ENCODE peak calls at places on chromosome 4, in five cellular contexts. One of them, this sample, is unnamed.

GRCh38 chr4:14984452-14984851 is 17.8 kb upstream of the CPEB2 start:
- DNase-seq in A549: no peak
- DNase-seq in HFF-Myc: no peak
- DNase-seq in left ventricle myocardium inferior: no peak
- DNase-seq in heart right ventricle: no peak
- DNase-seq in this sample: no peak

GRCh38 chr4:137819964-137820383 is 287.7 kb upstream of the PCDH18 start:
- DNase-seq in A549: peak
- DNase-seq in HFF-Myc: peak
- DNase-seq in heart right ventricle: no peak
- DNase-seq in left ventricle myocardium inferior: no peak
- DNase-seq in this sample: peak

GRCh38 chr4:86451560-86452322 is 91.9 kb upstream of the MAPK10 start:
- DNase-seq in A549: peak
- DNase-seq in heart right ventricle: no peak
- DNase-seq in HFF-Myc: no peak
- DNase-seq in left ventricle myocardium inferior: no peak
- DNase-seq in this sample: peak

GRCh38 chr4:115969756-115970155 is 856.3 kb upstream of the NDST4 start:
- DNase-seq in left ventricle myocardium inferior: no peak
- DNase-seq in heart right ventricle: no peak
- DNase-seq in HFF-Myc: no peak
- DNase-seq in A549: peak
- DNase-seq in this sample: no peak

GRCh38 chr4:57374866-57375595 is 264.8 kb upstream of the IGFBP7 start:
- DNase-seq in A549: no peak
- DNase-seq in HFF-Myc: no peak
- DNase-seq in left ventricle myocardium inferior: no peak
- DNase-seq in heart right ventricle: no peak
- DNase-seq in this sample: no peak

GRCh38 chr4:96102541-96103018 is 262.7 kb downstream of the PDHA2 start:
- DNase-seq in HFF-Myc: no peak
- DNase-seq in heart right ventricle: no peak
- DNase-seq in left ventricle myocardium inferior: no peak
- DNase-seq in A549: no peak
- DNase-seq in this sample: peak

GRCh38 chr4:124018383-124019317 is 622.1 kb downstream of the SPRY1 start:
- DNase-seq in HFF-Myc: peak
- DNase-seq in heart right ventricle: peak
- DNase-seq in left ventricle myocardium inferior: peak
- DNase-seq in A549: no peak
- DNase-seq in this sample: peak

GRCh38 chr4:2337896-2338295 is 76.0 kb upstream of the MXD4 start:
- DNase-seq in A549: no peak
- DNase-seq in left ventricle myocardium inferior: no peak
- DNase-seq in heart right ventricle: no peak
- DNase-seq in HFF-Myc: no peak
- DNase-seq in this sample: no peak

GRCh38 chr4:174575436-174575835 is 53.1 kb upstream of the HPGD start:
- DNase-seq in left ventricle myocardium inferior: no peak
- DNase-seq in HFF-Myc: no peak
- DNase-seq in heart right ventricle: no peak
- DNase-seq in A549: no peak
- DNase-seq in this sample: no peak

GRCh38 chr4:38071801-38072567 is 111.8 kb downstream of the PTTG2 start:
- DNase-seq in HFF-Myc: no peak
- DNase-seq in heart right ventricle: no peak
- DNase-seq in A549: no peak
- DNase-seq in left ventricle myocardium inferior: no peak
- DNase-seq in this sample: peak

GRCh38 chr4:172850838-172851237 is 317.8 kb upstream of the GALNT7 start:
- DNase-seq in left ventricle myocardium inferior: no peak
- DNase-seq in A549: peak
- DNase-seq in HFF-Myc: peak
- DNase-seq in heart right ventricle: no peak
- DNase-seq in this sample: peak

GRCh38 chr4:94757192-94758140 is at the start of gene BMPR1B:
- DNase-seq in HFF-Myc: no peak
- DNase-seq in heart right ventricle: no peak
- DNase-seq in left ventricle myocardium inferior: no peak
- DNase-seq in A549: peak
- DNase-seq in this sample: peak

GRCh38 chr4:54400802-54401201 is 171.7 kb downstream of the PDGFRA start:
- DNase-seq in HFF-Myc: peak
- DNase-seq in A549: peak
- DNase-seq in heart right ventricle: peak
- DNase-seq in left ventricle myocardium inferior: no peak
- DNase-seq in this sample: peak

GRCh38 chr4:99457676-99458075 is 22.5 kb upstream of the ADH7 start:
- DNase-seq in left ventricle myocardium inferior: no peak
- DNase-seq in A549: no peak
- DNase-seq in HFF-Myc: no peak
- DNase-seq in heart right ventricle: no peak
- DNase-seq in this sample: no peak

GRCh38 chr4:128675083-128675482 is 134.4 kb upstream of the JADE1 start:
- DNase-seq in left ventricle myocardium inferior: no peak
- DNase-seq in A549: no peak
- DNase-seq in HFF-Myc: no peak
- DNase-seq in heart right ventricle: no peak
- DNase-seq in this sample: no peak

GRCh38 chr4:186298034-186298647 is 32.2 kb downstream of the F11 start:
- DNase-seq in HFF-Myc: no peak
- DNase-seq in left ventricle myocardium inferior: no peak
- DNase-seq in A549: no peak
- DNase-seq in heart right ventricle: no peak
- DNase-seq in this sample: no peak

GRCh38 chr4:170769857-170770256 is 680.1 kb upstream of the AADAT start:
- DNase-seq in left ventricle myocardium inferior: no peak
- DNase-seq in HFF-Myc: no peak
- DNase-seq in heart right ventricle: no peak
- DNase-seq in A549: no peak
- DNase-seq in this sample: no peak

GRCh38 chr4:21768349-21769310 is 179.9 kb downstream of the KCNIP4 start:
- DNase-seq in A549: peak
- DNase-seq in left ventricle myocardium inferior: no peak
- DNase-seq in heart right ventricle: peak
- DNase-seq in HFF-Myc: no peak
- DNase-seq in this sample: peak

GRCh38 chr4:143773998-143774898 is 73.8 kb upstream of the FREM3 start:
- DNase-seq in left ventricle myocardium inferior: no peak
- DNase-seq in HFF-Myc: peak
- DNase-seq in heart right ventricle: peak
- DNase-seq in A549: peak
- DNase-seq in this sample: peak

GRCh38 chr4:150082241-150082640 is 4.0 kb downstream of the DCLK2 start:
- DNase-seq in A549: no peak
- DNase-seq in heart right ventricle: no peak
- DNase-seq in HFF-Myc: no peak
- DNase-seq in left ventricle myocardium inferior: no peak
- DNase-seq in this sample: no peak

GRCh38 chr4:180960758-180961401 is 1282.3 kb upstream of the TENM3 start:
- DNase-seq in A549: no peak
- DNase-seq in left ventricle myocardium inferior: no peak
- DNase-seq in heart right ventricle: no peak
- DNase-seq in HFF-Myc: no peak
- DNase-seq in this sample: no peak

GRCh38 chr4:67721770-67722597 is 21.0 kb upstream of the UBA6 start:
- DNase-seq in HFF-Myc: peak
- DNase-seq in A549: peak
- DNase-seq in heart right ventricle: no peak
- DNase-seq in left ventricle myocardium inferior: no peak
- DNase-seq in this sample: peak

GRCh38 chr4:102693266-102693850 is 67.4 kb downstream of the MANBA start:
- DNase-seq in heart right ventricle: no peak
- DNase-seq in left ventricle myocardium inferior: no peak
- DNase-seq in HFF-Myc: no peak
- DNase-seq in A549: no peak
- DNase-seq in this sample: no peak

GRCh38 chr4:124712417-124713212 is at the start of gene ANKRD50:
- DNase-seq in A549: peak
- DNase-seq in heart right ventricle: peak
- DNase-seq in HFF-Myc: no peak
- DNase-seq in left ventricle myocardium inferior: peak
- DNase-seq in this sample: peak

GRCh38 chr4:83569967-83570366 is 34.1 kb downstream of the GPAT3 start:
- DNase-seq in left ventricle myocardium inferior: no peak
- DNase-seq in HFF-Myc: no peak
- DNase-seq in heart right ventricle: no peak
- DNase-seq in A549: no peak
- DNase-seq in this sample: no peak

GRCh38 chr4:53854991-53855885 is 209.2 kb downstream of the CHIC2 start:
- DNase-seq in left ventricle myocardium inferior: no peak
- DNase-seq in heart right ventricle: no peak
- DNase-seq in A549: no peak
- DNase-seq in HFF-Myc: no peak
- DNase-seq in this sample: peak

GRCh38 chr4:145779319-145779801 is 99.4 kb downstream of the C4orf51 start:
- DNase-seq in heart right ventricle: no peak
- DNase-seq in HFF-Myc: no peak
- DNase-seq in A549: no peak
- DNase-seq in left ventricle myocardium inferior: no peak
- DNase-seq in this sample: no peak

GRCh38 chr4:148834804-148835598 is 392.8 kb upstream of the NR3C2 start:
- DNase-seq in HFF-Myc: no peak
- DNase-seq in A549: peak
- DNase-seq in heart right ventricle: no peak
- DNase-seq in left ventricle myocardium inferior: no peak
- DNase-seq in this sample: peak

GRCh38 chr4:3605491-3605890 is 73.3 kb upstream of the LRPAP1 start:
- DNase-seq in HFF-Myc: no peak
- DNase-seq in heart right ventricle: no peak
- DNase-seq in A549: no peak
- DNase-seq in left ventricle myocardium inferior: no peak
- DNase-seq in this sample: no peak

GRCh38 chr4:45554423-45554822 is 569.4 kb downstream of the GABRG1 start:
- DNase-seq in left ventricle myocardium inferior: no peak
- DNase-seq in HFF-Myc: no peak
- DNase-seq in A549: no peak
- DNase-seq in heart right ventricle: no peak
- DNase-seq in this sample: peak

GRCh38 chr4:173135241-173135847 is 33.3 kb upstream of the GALNT7 start:
- DNase-seq in HFF-Myc: no peak
- DNase-seq in A549: peak
- DNase-seq in left ventricle myocardium inferior: no peak
- DNase-seq in heart right ventricle: no peak
- DNase-seq in this sample: peak

GRCh38 chr4:39036172-39036571 is 4.0 kb upstream of the TMEM156 start:
- DNase-seq in A549: peak
- DNase-seq in left ventricle myocardium inferior: no peak
- DNase-seq in heart right ventricle: no peak
- DNase-seq in HFF-Myc: no peak
- DNase-seq in this sample: peak

GRCh38 chr4:168605411-168605810 is 108.6 kb downstream of the PALLD start:
- DNase-seq in left ventricle myocardium inferior: no peak
- DNase-seq in A549: peak
- DNase-seq in heart right ventricle: no peak
- DNase-seq in HFF-Myc: no peak
- DNase-seq in this sample: peak

DNA sequence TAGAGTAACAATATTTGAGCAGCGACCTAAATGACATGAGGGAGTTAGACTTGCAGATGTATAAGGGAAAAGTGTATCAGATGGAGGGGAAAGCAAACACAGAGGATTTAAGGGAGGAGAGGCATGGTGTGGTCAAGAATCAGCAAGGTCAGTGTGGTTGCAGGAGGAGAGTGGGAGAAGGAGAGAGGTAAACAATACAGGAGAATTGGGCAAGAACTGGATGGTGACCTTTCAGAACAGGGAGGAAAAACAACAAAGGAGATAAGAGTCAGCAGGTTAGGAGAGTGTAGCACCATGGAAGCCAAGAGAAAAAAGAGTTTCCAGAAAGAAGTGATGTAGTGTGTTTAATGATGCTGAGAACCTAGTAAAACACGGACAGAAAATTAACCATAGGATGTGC is 178.5 kb downstream of the PAPSS1 start:
- DNase-seq in left ventricle myocardium inferior: no peak
- DNase-seq in A549: no peak
- DNase-seq in HFF-Myc: no peak
- DNase-seq in heart right ventricle: no peak
- DNase-seq in this sample: no peak
- H3K4me3 ChIP-seq in left ventricle myocardium inferior: no peak
- H3K4me3 ChIP-seq in A549: no peak
- H3K4me3 ChIP-seq in HFF-Myc: no peak
- H3K4me3 ChIP-seq in heart right ventricle: no peak
- H3K4me3 ChIP-seq in this sample: no peak

GRCh38 chr4:81214518-81215218 is 354 bp downstream of the PRKG2 start:
- DNase-seq in HFF-Myc: no peak
- DNase-seq in left ventricle myocardium inferior: no peak
- DNase-seq in A549: peak
- DNase-seq in heart right ventricle: no peak
- DNase-seq in this sample: peak
- H3K4me3 ChIP-seq in HFF-Myc: peak
- H3K4me3 ChIP-seq in left ventricle myocardium inferior: peak
- H3K4me3 ChIP-seq in A549: peak
- H3K4me3 ChIP-seq in heart right ventricle: peak
- H3K4me3 ChIP-seq in this sample: peak

GRCh38 chr4:8526363-8526855 is 53.8 kb upstream of the GPR78 start:
- DNase-seq in heart right ventricle: no peak
- DNase-seq in A549: no peak
- DNase-seq in left ventricle myocardium inferior: no peak
- DNase-seq in HFF-Myc: no peak
- DNase-seq in this sample: no peak
- H3K4me3 ChIP-seq in heart right ventricle: no peak
- H3K4me3 ChIP-seq in A549: no peak
- H3K4me3 ChIP-seq in left ventricle myocardium inferior: no peak
- H3K4me3 ChIP-seq in HFF-Myc: no peak
- H3K4me3 ChIP-seq in this sample: no peak

GRCh38 chr4:161133877-161134276 is 1029.9 kb downstream of the FSTL5 start:
- DNase-seq in left ventricle myocardium inferior: no peak
- DNase-seq in heart right ventricle: no peak
- DNase-seq in A549: no peak
- DNase-seq in HFF-Myc: no peak
- DNase-seq in this sample: no peak
- H3K4me3 ChIP-seq in left ventricle myocardium inferior: no peak
- H3K4me3 ChIP-seq in heart right ventricle: no peak
- H3K4me3 ChIP-seq in A549: no peak
- H3K4me3 ChIP-seq in HFF-Myc: no peak
- H3K4me3 ChIP-seq in this sample: no peak

DNA sequence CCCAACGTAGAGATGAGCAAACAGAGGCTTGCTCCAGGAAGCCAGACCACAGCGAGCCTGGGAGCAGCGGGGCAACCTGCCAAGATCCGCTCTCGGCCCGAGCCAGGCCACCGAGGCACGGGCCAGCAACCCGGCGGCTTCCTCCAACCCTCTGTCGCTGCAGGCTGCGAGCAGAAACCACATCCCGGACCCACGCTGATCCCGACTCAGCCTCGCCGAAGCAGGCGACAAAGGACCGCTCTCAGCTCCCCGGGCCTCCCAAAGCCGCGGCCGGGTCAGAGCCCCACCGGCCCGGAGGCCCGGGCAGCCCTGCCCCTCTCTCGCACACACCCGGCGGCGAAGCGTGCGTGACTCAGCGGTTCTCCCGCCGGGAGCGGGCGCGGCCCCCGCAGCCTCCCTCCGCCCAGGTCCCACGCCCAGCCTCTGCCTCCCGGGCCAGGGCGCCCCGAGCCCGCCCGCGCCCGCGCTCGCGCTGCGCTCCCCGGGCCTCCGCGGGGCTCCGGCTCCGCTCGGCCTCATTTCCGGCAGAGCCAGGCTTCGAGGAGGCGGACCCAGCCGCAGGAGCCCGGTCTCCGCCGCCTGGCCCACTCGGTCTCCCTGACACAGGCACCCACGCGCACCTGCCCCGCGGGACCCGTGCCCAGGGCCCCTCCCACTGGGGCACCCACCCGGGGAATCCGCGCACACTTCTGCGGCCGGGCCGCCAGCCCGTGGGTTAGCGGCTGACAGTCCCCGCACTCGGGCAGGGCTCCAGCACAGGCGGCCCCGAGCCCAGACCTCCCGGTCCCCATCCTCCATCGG is 1.7 kb downstream of the PPP2R2C start:
- DNase-seq in heart right ventricle: peak
- DNase-seq in left ventricle myocardium inferior: peak
- DNase-seq in HFF-Myc: no peak
- DNase-seq in A549: peak
- DNase-seq in this sample: peak
- H3K4me3 ChIP-seq in heart right ventricle: peak
- H3K4me3 ChIP-seq in left ventricle myocardium inferior: peak
- H3K4me3 ChIP-seq in HFF-Myc: peak
- H3K4me3 ChIP-seq in A549: peak
- H3K4me3 ChIP-seq in this sample: peak